ENCODE peak calls at places on chromosome 22, in ten cellular contexts. F is CD4-positive, alpha-beta T cell; J is mesenchymal stem cell; Z is Peyer's patch; C is right atrium auricular region; I is small intestine; G is transverse colon; E is AG04450; M is OCI-LY7; P is effector memory CD4-positive, alpha-beta T cell. X is an unnamed sample.

GRCh38 chr22:48870436-48870835 is 957.2 kb downstream of the BRD1 start:
- DNase-seq in F (no peak), J (no peak), Z (no peak), C (no peak), I (no peak), G (no peak), E (no peak), M (no peak), P (no peak), X (no peak)

GRCh38 chr22:30825711-30826505 is 131.2 kb downstream of the OSBP2 start:
- DNase-seq in F (no peak), J (no peak), Z (no peak), C (no peak), I (no peak), G (no peak), E (no peak), M (no peak), P (no peak), X (no peak)

GRCh38 chr22:30655532-30655931 is 12.1 kb downstream of the DUSP18 start:
- DNase-seq in F (no peak), J (no peak), Z (no peak), C (no peak), I (no peak), G (no peak), E (no peak), M (no peak), P (no peak), X (no peak)

GRCh38 chr22:43541462-43542407 is 129.9 kb downstream of the MPPED1 start:
- DNase-seq in F (no peak), J (no peak), Z (no peak), C (no peak), I (no peak), G (no peak), E (no peak), M (no peak), P (no peak), X (peak)

GRCh38 chr22:46452195-46453005 is 85.0 kb downstream of the CELSR1 start:
- DNase-seq in F (no peak), J (no peak), Z (no peak), C (no peak), I (no peak), G (no peak), E (no peak), M (no peak), P (no peak), X (no peak)

GRCh38 chr22:33883961-33884808 is 36.1 kb downstream of the LARGE1 start:
- DNase-seq in F (no peak), J (no peak), Z (no peak), C (no peak), I (no peak), G (no peak), E (no peak), M (no peak), P (no peak), X (no peak)

GRCh38 chr22:30809086-30809485 is 114.4 kb downstream of the OSBP2 start:
- DNase-seq in F (no peak), J (no peak), Z (no peak), C (no peak), I (no peak), G (no peak), E (no peak), M (no peak), P (no peak), X (no peak)

GRCh38 chr22:40638261-40638660 is 1.7 kb upstream of the MRTFA start:
- DNase-seq in F (no peak), J (no peak), Z (no peak), C (peak), I (no peak), G (no peak), E (no peak), M (no peak), P (no peak), X (no peak)

GRCh38 chr22:17792289-17792688 is 18.0 kb upstream of the BID start:
- DNase-seq in F (no peak), J (no peak), Z (no peak), C (no peak), I (no peak), G (no peak), E (no peak), M (no peak), P (no peak), X (no peak)

GRCh38 chr22:18994056-18994455 is 58.0 kb upstream of the PRODH start:
- DNase-seq in F (no peak), J (no peak), Z (peak), C (no peak), I (no peak), G (no peak), E (no peak), M (no peak), P (no peak), X (no peak)

GRCh38 chr22:30943368-30943767 is 25.2 kb downstream of the MORC2 start:
- DNase-seq in F (peak), J (no peak), Z (peak), C (no peak), I (peak), G (no peak), E (no peak), M (no peak), P (peak), X (no peak)

GRCh38 chr22:37369536-37369935 is 57.7 kb downstream of the ELFN2 start:
- DNase-seq in F (no peak), J (no peak), Z (no peak), C (no peak), I (no peak), G (no peak), E (no peak), M (no peak), P (no peak), X (no peak)

GRCh38 chr22:38609371-38609770 is 39.4 kb upstream of the DMC1 start:
- DNase-seq in F (no peak), J (no peak), Z (no peak), C (no peak), I (no peak), G (no peak), E (no peak), M (no peak), P (no peak), X (no peak)

GRCh38 chr22:40128989-40129388 is 48.7 kb upstream of the TNRC6B start:
- DNase-seq in F (no peak), J (no peak), Z (no peak), C (no peak), I (peak), G (peak), E (no peak), M (peak), P (no peak), X (no peak)

GRCh38 chr22:46089426-46090041 is 60.8 kb upstream of the PPARA start:
- DNase-seq in F (no peak), J (no peak), Z (no peak), C (no peak), I (no peak), G (peak), E (no peak), M (no peak), P (no peak), X (no peak)

GRCh38 chr22:46407748-46408147 is 72.2 kb downstream of the TRMU start:
- DNase-seq in F (no peak), J (no peak), Z (no peak), C (no peak), I (no peak), G (no peak), E (no peak), M (no peak), P (no peak), X (no peak)

GRCh38 chr22:44380716-44381500 is 68.2 kb upstream of the SHISAL1 start:
- DNase-seq in F (no peak), J (no peak), Z (no peak), C (no peak), I (no peak), G (no peak), E (no peak), M (no peak), P (no peak), X (no peak)

GRCh38 chr22:44777364-44777756 is 25.0 kb downstream of the ARHGAP8 start:
- DNase-seq in F (no peak), J (no peak), Z (no peak), C (no peak), I (peak), G (peak), E (no peak), M (no peak), P (no peak), X (no peak)

GRCh38 chr22:18970180-18970947 is 34.3 kb upstream of the PRODH start:
- DNase-seq in F (no peak), J (peak), Z (no peak), C (no peak), I (peak), G (no peak), E (no peak), M (no peak), P (no peak), X (peak)

GRCh38 chr22:26164174-26164573 is 5.1 kb upstream of the SEZ6L start:
- DNase-seq in F (no peak), J (no peak), Z (no peak), C (no peak), I (no peak), G (no peak), E (no peak), M (no peak), P (no peak), X (no peak)

GRCh38 chr22:26159886-26160285 is 9.4 kb upstream of the SEZ6L start:
- DNase-seq in F (no peak), J (no peak), Z (no peak), C (no peak), I (no peak), G (no peak), E (no peak), M (no peak), P (no peak), X (no peak)

GRCh38 chr22:26161746-26162145 is 7.5 kb upstream of the SEZ6L start:
- DNase-seq in F (no peak), J (no peak), Z (no peak), C (no peak), I (no peak), G (no peak), E (no peak), M (no peak), P (no peak), X (no peak)

GRCh38 chr22:26168199-26168915 is 905 bp upstream of the SEZ6L start:
- DNase-seq in F (no peak), J (no peak), Z (no peak), C (no peak), I (no peak), G (no peak), E (no peak), M (no peak), P (no peak), X (no peak)

GRCh38 chr22:26162961-26163360 is 6.3 kb upstream of the SEZ6L start:
- DNase-seq in F (no peak), J (no peak), Z (no peak), C (no peak), I (no peak), G (no peak), E (no peak), M (no peak), P (no peak), X (no peak)
- H3K27ac ChIP-seq in F (no peak), J (no peak), Z (no peak), C (no peak), I (no peak), G (no peak), E (no peak), M (no peak), P (no peak), X (no peak)

GRCh38 chr22:23891726-23892125 is 2.5 kb upstream of the MIF start:
- DNase-seq in F (no peak), J (no peak), Z (no peak), C (no peak), I (no peak), G (no peak), E (no peak), M (no peak), P (no peak), X (no peak)

GRCh38 chr22:23892130-23892529 is 2.1 kb upstream of the MIF start:
- DNase-seq in F (no peak), J (no peak), Z (no peak), C (no peak), I (no peak), G (no peak), E (no peak), M (no peak), P (no peak), X (no peak)

GRCh38 chr22:23892626-23893445 is 1.3 kb upstream of the MIF start:
- DNase-seq in F (no peak), J (no peak), Z (no peak), C (no peak), I (no peak), G (no peak), E (no peak), M (no peak), P (no peak), X (no peak)

GRCh38 chr22:23889620-23890019 is 4.6 kb upstream of the MIF start:
- DNase-seq in F (no peak), J (no peak), Z (no peak), C (no peak), I (no peak), G (no peak), E (no peak), M (no peak), P (no peak), X (no peak)

GRCh38 chr22:23888615-23889401 is 5.4 kb upstream of the MIF start:
- DNase-seq in F (no peak), J (peak), Z (no peak), C (no peak), I (no peak), G (no peak), E (no peak), M (no peak), P (no peak), X (peak)
- H3K27ac ChIP-seq in F (no peak), J (peak), Z (no peak), C (peak), I (peak), G (peak), E (peak), M (no peak), P (no peak), X (peak)

GRCh38 chr22:29004647-29005371 is 56.8 kb downstream of the C22orf31 start:
- DNase-seq in F (no peak), J (peak), Z (no peak), C (no peak), I (peak), G (peak), E (no peak), M (no peak), P (no peak), X (no peak)
- H3K27ac ChIP-seq in F (no peak), J (peak), Z (no peak), C (peak), I (peak), G (peak), E (no peak), M (no peak), P (no peak), X (no peak)

GRCh38 chr22:22396741-22397291 is 111.7 kb downstream of the ZNF280B start:
- DNase-seq in F (no peak), J (no peak), Z (no peak), C (no peak), I (no peak), G (no peak), E (no peak), M (no peak), P (no peak), X (peak)

GRCh38 chr22:22397875-22398524 is 110.5 kb downstream of the ZNF280B start:
- DNase-seq in F (no peak), J (no peak), Z (no peak), C (no peak), I (no peak), G (no peak), E (no peak), M (peak), P (no peak), X (no peak)

GRCh38 chr22:22397292-22397870 is 111.2 kb downstream of the ZNF280B start:
- DNase-seq in F (no peak), J (no peak), Z (no peak), C (no peak), I (peak), G (no peak), E (no peak), M (peak), P (no peak), X (no peak)

GRCh38 chr22:22394589-22394988 is 114.0 kb downstream of the ZNF280B start:
- DNase-seq in F (no peak), J (no peak), Z (peak), C (peak), I (peak), G (peak), E (no peak), M (peak), P (no peak), X (peak)

DNA sequence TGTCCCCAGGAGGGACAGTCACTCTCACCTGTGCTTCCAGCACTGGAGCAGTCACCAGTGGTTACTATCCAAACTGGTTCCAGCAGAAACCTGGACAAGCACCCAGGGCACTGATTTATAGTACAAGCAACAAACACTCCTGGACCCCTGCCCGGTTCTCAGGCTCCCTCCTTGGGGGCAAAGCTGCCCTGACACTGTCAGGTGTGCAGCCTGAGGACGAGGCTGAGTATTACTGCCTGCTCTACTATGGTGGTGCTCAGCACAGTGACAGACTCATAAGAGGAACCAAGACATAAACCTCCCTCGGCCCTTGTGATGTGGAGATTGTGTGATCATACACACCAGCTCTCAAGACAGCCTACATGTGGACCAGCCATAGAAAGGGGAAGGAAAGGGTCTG is 113.3 kb downstream of the ZNF280B start:
- DNase-seq in F (no peak), J (no peak), Z (peak), C (peak), I (no peak), G (no peak), E (no peak), M (peak), P (no peak), X (no peak)
- H3K27ac ChIP-seq in F (no peak), J (no peak), Z (peak), C (no peak), I (no peak), G (no peak), E (no peak), M (peak), P (no peak), X (no peak)

GRCh38 chr22:25896098-25896497 is 154.1 kb downstream of the MYO18B start:
- DNase-seq in F (no peak), J (no peak), Z (no peak), C (no peak), I (no peak), G (no peak), E (no peak), M (peak), P (no peak), X (no peak)
- H3K27ac ChIP-seq in F (no peak), J (no peak), Z (no peak), C (no peak), I (no peak), G (no peak), E (no peak), M (no peak), P (no peak), X (no peak)

DNA sequence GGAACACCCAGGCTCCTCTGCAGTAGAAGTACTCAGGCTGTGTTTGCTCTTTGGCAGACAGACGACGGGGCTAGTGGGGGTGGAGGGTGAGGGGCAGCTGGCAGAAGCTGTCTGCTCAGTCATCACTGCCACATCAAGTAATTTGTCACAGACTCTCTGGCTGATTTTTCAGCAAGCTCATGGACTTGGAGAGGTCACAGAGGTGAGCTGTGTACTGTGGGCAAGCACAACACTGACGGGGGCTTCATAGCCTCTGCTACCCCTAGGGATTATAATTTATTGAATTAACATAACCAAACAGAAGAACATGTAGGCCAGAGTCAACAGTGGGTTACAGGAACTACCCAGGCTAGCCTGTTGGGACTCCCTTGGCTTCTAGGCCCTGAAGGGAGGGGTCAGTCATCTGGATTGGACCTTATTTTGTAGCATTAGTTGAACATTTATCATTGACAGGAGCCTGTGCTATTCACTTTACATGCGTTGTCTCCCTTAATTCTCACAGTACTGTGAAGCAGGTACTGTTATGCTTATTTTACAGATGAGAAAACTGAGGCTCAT is 56.9 kb downstream of the KREMEN1 start:
- DNase-seq in F (no peak), J (no peak), Z (no peak), C (peak), I (no peak), G (no peak), E (no peak), M (no peak), P (no peak), X (no peak)
- H3K27ac ChIP-seq in F (no peak), J (no peak), Z (no peak), C (peak), I (peak), G (peak), E (no peak), M (no peak), P (no peak), X (no peak)

GRCh38 chr22:25091449-25091848 is 108.2 kb upstream of the CRYBB3 start:
- DNase-seq in F (no peak), J (no peak), Z (no peak), C (no peak), I (no peak), G (no peak), E (no peak), M (no peak), P (no peak), X (no peak)

GRCh38 chr22:25086902-25087282 is 112.8 kb upstream of the CRYBB3 start:
- DNase-seq in F (no peak), J (no peak), Z (no peak), C (no peak), I (no peak), G (no peak), E (no peak), M (no peak), P (no peak), X (no peak)

GRCh38 chr22:25092119-25092518 is 107.5 kb upstream of the CRYBB3 start:
- DNase-seq in F (no peak), J (no peak), Z (no peak), C (no peak), I (no peak), G (no peak), E (no peak), M (no peak), P (no peak), X (no peak)

GRCh38 chr22:25085930-25086901 is 113.4 kb upstream of the CRYBB3 start:
- DNase-seq in F (no peak), J (peak), Z (no peak), C (peak), I (peak), G (no peak), E (no peak), M (peak), P (no peak), X (no peak)

DNA sequence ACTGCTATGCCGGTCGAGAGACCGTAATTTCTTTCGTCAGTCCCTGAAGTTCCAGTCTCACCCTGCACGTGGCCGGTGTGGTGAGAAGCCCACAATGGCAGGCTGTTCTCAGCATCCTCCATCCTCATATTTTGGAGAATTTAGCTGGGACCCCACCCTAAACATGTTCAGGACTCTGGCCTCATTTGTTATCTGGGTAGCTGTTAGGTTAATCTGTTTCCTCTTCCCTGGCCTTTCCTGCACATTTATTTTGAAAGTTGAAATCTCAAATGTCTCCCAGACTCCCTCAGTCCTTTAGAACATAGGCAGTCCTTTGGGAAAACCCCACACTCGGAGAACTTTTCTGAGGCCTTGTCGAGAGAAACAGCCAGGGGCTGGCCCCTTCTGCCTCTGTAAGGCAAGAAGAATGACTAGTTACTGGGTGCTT is 109.4 kb upstream of the CRYBB3 start:
- DNase-seq in F (no peak), J (no peak), Z (no peak), C (no peak), I (no peak), G (no peak), E (no peak), M (no peak), P (no peak), X (no peak)
- H3K27ac ChIP-seq in F (no peak), J (no peak), Z (no peak), C (peak), I (peak), G (no peak), E (no peak), M (no peak), P (no peak), X (no peak)

X was measured in SJSA1.